ENCODE peak calls at places on chromosomes 13 and 19, in five cellular contexts. One of them, this sample, is unnamed.

GRCh38 chr13:38361551-38362262 is 12.1 kb downstream of the UFM1 start:
- DNase-seq in heart right ventricle: no peak
- DNase-seq in mammary epithelial cell: no peak
- DNase-seq in WERI-Rb-1: no peak
- DNase-seq in CD8-positive, alpha-beta memory T cell: no peak
- DNase-seq in this sample: no peak

GRCh38 chr19:30682576-30683536 is 310.7 kb downstream of the ZNF536 start:
- DNase-seq in heart right ventricle: peak; percentile 74
- DNase-seq in CD8-positive, alpha-beta memory T cell: peak; percentile 9
- DNase-seq in WERI-Rb-1: peak; percentile 76
- DNase-seq in mammary epithelial cell: peak; percentile 68
- DNase-seq in this sample: peak; percentile 69

GRCh38 chr13:26246154-26246553 is 7.8 kb upstream of the CDK8 start:
- DNase-seq in CD8-positive, alpha-beta memory T cell: no peak
- DNase-seq in heart right ventricle: no peak
- DNase-seq in WERI-Rb-1: no peak
- DNase-seq in mammary epithelial cell: no peak
- DNase-seq in this sample: no peak

GRCh38 chr13:28750187-28751045 is 31.6 kb upstream of the SLC46A3 start:
- DNase-seq in heart right ventricle: no peak
- DNase-seq in WERI-Rb-1: no peak
- DNase-seq in CD8-positive, alpha-beta memory T cell: no peak
- DNase-seq in mammary epithelial cell: peak; percentile 17
- DNase-seq in this sample: no peak

GRCh38 chr19:15584541-15585115 is 30.4 kb upstream of the CYP4F8 start:
- DNase-seq in WERI-Rb-1: peak; percentile 80
- DNase-seq in heart right ventricle: peak; percentile 83
- DNase-seq in CD8-positive, alpha-beta memory T cell: peak; percentile 58
- DNase-seq in mammary epithelial cell: peak; percentile 45
- DNase-seq in this sample: peak; percentile 68

GRCh38 chr13:42495256-42495655 is 78.7 kb upstream of the TNFSF11 start:
- DNase-seq in WERI-Rb-1: no peak
- DNase-seq in mammary epithelial cell: peak; percentile 65
- DNase-seq in heart right ventricle: no peak
- DNase-seq in CD8-positive, alpha-beta memory T cell: no peak
- DNase-seq in this sample: no peak

GRCh38 chr19:33399745-33400681 is 26.5 kb downstream of the CEBPG start:
- DNase-seq in WERI-Rb-1: no peak
- DNase-seq in heart right ventricle: no peak
- DNase-seq in CD8-positive, alpha-beta memory T cell: no peak
- DNase-seq in mammary epithelial cell: no peak
- DNase-seq in this sample: no peak

GRCh38 chr19:45567609-45568008 is 17.0 kb downstream of the OPA3 start:
- DNase-seq in CD8-positive, alpha-beta memory T cell: no peak
- DNase-seq in WERI-Rb-1: no peak
- DNase-seq in mammary epithelial cell: no peak
- DNase-seq in heart right ventricle: no peak
- DNase-seq in this sample: no peak

GRCh38 chr19:5035817-5036732 is 67.2 kb downstream of the KDM4B start:
- DNase-seq in heart right ventricle: no peak
- DNase-seq in CD8-positive, alpha-beta memory T cell: no peak
- DNase-seq in mammary epithelial cell: no peak
- DNase-seq in WERI-Rb-1: no peak
- DNase-seq in this sample: peak; percentile 70

GRCh38 chr13:99064624-99065249 is 86.9 kb upstream of the DOCK9 start:
- DNase-seq in heart right ventricle: no peak
- DNase-seq in WERI-Rb-1: peak; percentile 91
- DNase-seq in CD8-positive, alpha-beta memory T cell: no peak
- DNase-seq in mammary epithelial cell: no peak
- DNase-seq in this sample: no peak

GRCh38 chr19:3804429-3804828 is 18.2 kb upstream of the MATK start:
- DNase-seq in WERI-Rb-1: no peak
- DNase-seq in heart right ventricle: no peak
- DNase-seq in CD8-positive, alpha-beta memory T cell: no peak
- DNase-seq in mammary epithelial cell: no peak
- DNase-seq in this sample: no peak

GRCh38 chr13:113769106-113769505 is 10.1 kb downstream of the TMEM255B start:
- DNase-seq in WERI-Rb-1: no peak
- DNase-seq in mammary epithelial cell: no peak
- DNase-seq in CD8-positive, alpha-beta memory T cell: no peak
- DNase-seq in heart right ventricle: no peak
- DNase-seq in this sample: no peak

GRCh38 chr13:48491423-48492122 is 41.3 kb downstream of the RCBTB2 start:
- DNase-seq in WERI-Rb-1: no peak
- DNase-seq in heart right ventricle: no peak
- DNase-seq in mammary epithelial cell: peak; percentile 13
- DNase-seq in CD8-positive, alpha-beta memory T cell: no peak
- DNase-seq in this sample: no peak

GRCh38 chr13:68160466-68160865 is 930.3 kb upstream of the PCDH9 start:
- DNase-seq in mammary epithelial cell: no peak
- DNase-seq in heart right ventricle: no peak
- DNase-seq in WERI-Rb-1: no peak
- DNase-seq in CD8-positive, alpha-beta memory T cell: no peak
- DNase-seq in this sample: no peak

GRCh38 chr13:74073231-74073630 is 61.0 kb downstream of the KLF12 start:
- DNase-seq in CD8-positive, alpha-beta memory T cell: no peak
- DNase-seq in WERI-Rb-1: no peak
- DNase-seq in mammary epithelial cell: no peak
- DNase-seq in heart right ventricle: no peak
- DNase-seq in this sample: no peak

GRCh38 chr19:27794444-27795042 is 1418.4 kb downstream of the UQCRFS1 start:
- DNase-seq in CD8-positive, alpha-beta memory T cell: no peak
- DNase-seq in heart right ventricle: peak; percentile 17
- DNase-seq in mammary epithelial cell: peak; percentile 28
- DNase-seq in WERI-Rb-1: no peak
- DNase-seq in this sample: no peak
- H3K27ac ChIP-seq in CD8-positive, alpha-beta memory T cell: peak overlapping the region; percentile 91
- H3K27ac ChIP-seq in heart right ventricle: peak overlapping the region; percentile 93
- H3K27ac ChIP-seq in mammary epithelial cell: peak overlapping the region; percentile 75
- H3K27ac ChIP-seq in WERI-Rb-1: peak overlapping the region; percentile 93
- H3K27ac ChIP-seq in this sample: peak overlapping the region; percentile 91

GRCh38 chr19:7983286-7983950 is 22.0 kb downstream of the ELAVL1 start:
- DNase-seq in heart right ventricle: no peak
- DNase-seq in mammary epithelial cell: no peak
- DNase-seq in CD8-positive, alpha-beta memory T cell: no peak
- DNase-seq in WERI-Rb-1: no peak
- DNase-seq in this sample: no peak

GRCh38 chr19:7981199-7981598 is 24.2 kb downstream of the ELAVL1 start:
- DNase-seq in CD8-positive, alpha-beta memory T cell: no peak
- DNase-seq in heart right ventricle: no peak
- DNase-seq in WERI-Rb-1: no peak
- DNase-seq in mammary epithelial cell: no peak
- DNase-seq in this sample: no peak

GRCh38 chr19:7982651-7983099 is 22.8 kb downstream of the ELAVL1 start:
- DNase-seq in heart right ventricle: no peak
- DNase-seq in WERI-Rb-1: no peak
- DNase-seq in mammary epithelial cell: no peak
- DNase-seq in CD8-positive, alpha-beta memory T cell: no peak
- DNase-seq in this sample: no peak

GRCh38 chr19:7981661-7982060 is 23.8 kb downstream of the ELAVL1 start:
- DNase-seq in mammary epithelial cell: no peak
- DNase-seq in heart right ventricle: no peak
- DNase-seq in CD8-positive, alpha-beta memory T cell: no peak
- DNase-seq in WERI-Rb-1: no peak
- DNase-seq in this sample: no peak

DNA sequence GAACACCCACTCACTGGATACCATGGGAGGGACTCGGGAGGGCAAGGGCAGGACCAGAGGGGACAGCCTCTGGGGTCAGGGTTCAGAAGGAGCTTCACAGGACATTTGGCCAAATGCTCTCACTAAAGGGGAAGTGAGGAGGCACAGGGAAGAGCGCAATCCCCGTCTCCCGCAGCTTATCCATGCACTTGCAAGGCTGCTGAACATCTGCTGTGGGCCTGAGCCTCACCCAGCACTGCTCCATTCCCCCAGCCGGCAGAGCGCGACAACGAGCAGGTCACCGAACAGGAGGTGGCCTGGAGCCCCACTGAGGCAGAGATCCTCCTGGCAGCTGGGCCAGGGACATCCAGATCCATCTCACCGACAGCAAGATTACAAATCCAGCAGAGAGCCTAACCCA is 23.3 kb downstream of the ELAVL1 start:
- DNase-seq in heart right ventricle: no peak
- DNase-seq in CD8-positive, alpha-beta memory T cell: no peak
- DNase-seq in WERI-Rb-1: peak; percentile 59
- DNase-seq in mammary epithelial cell: no peak
- DNase-seq in this sample: no peak
- H3K27ac ChIP-seq in heart right ventricle: peak overlapping the region; percentile 64
- H3K27ac ChIP-seq in CD8-positive, alpha-beta memory T cell: no peak overlapping the region
- H3K27ac ChIP-seq in WERI-Rb-1: peak overlapping the region; percentile 41
- H3K27ac ChIP-seq in mammary epithelial cell: no peak overlapping the region
- H3K27ac ChIP-seq in this sample: no peak overlapping the region

GRCh38 chr13:112723771-112724170 is 33.9 kb downstream of the ATP11A start:
- DNase-seq in WERI-Rb-1: no peak
- DNase-seq in heart right ventricle: no peak
- DNase-seq in CD8-positive, alpha-beta memory T cell: no peak
- DNase-seq in mammary epithelial cell: no peak
- DNase-seq in this sample: no peak
- H3K27ac ChIP-seq in WERI-Rb-1: no peak overlapping the region
- H3K27ac ChIP-seq in heart right ventricle: peak overlapping the region; percentile 83
- H3K27ac ChIP-seq in CD8-positive, alpha-beta memory T cell: no peak overlapping the region
- H3K27ac ChIP-seq in mammary epithelial cell: no peak overlapping the region
- H3K27ac ChIP-seq in this sample: peak overlapping the region; percentile 55

DNA sequence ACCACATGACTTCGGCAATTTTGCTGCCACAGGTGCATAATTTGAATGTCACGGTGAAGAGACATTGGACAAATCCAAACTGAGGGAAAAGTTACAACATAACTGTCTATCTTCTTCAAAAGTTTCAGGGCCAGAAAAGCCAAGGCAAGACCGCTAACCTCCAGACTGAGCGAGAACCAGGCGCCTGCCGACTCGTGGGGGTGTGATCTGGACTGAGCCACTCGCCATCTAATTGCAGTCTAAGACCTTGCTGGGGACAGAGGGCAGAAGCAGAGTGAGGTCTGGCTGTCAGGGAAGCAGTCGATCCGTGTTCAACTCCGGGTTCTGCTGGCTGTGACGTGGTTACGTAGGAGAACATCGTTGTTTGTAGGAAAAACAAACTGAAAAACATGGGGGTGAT is 88.6 kb downstream of the SPACA7 start:
- DNase-seq in heart right ventricle: no peak
- DNase-seq in WERI-Rb-1: no peak
- DNase-seq in mammary epithelial cell: no peak
- DNase-seq in CD8-positive, alpha-beta memory T cell: no peak
- DNase-seq in this sample: no peak
- H3K27ac ChIP-seq in heart right ventricle: no peak overlapping the region
- H3K27ac ChIP-seq in WERI-Rb-1: no peak overlapping the region
- H3K27ac ChIP-seq in mammary epithelial cell: no peak overlapping the region
- H3K27ac ChIP-seq in CD8-positive, alpha-beta memory T cell: no peak overlapping the region
- H3K27ac ChIP-seq in this sample: no peak overlapping the region

DNA sequence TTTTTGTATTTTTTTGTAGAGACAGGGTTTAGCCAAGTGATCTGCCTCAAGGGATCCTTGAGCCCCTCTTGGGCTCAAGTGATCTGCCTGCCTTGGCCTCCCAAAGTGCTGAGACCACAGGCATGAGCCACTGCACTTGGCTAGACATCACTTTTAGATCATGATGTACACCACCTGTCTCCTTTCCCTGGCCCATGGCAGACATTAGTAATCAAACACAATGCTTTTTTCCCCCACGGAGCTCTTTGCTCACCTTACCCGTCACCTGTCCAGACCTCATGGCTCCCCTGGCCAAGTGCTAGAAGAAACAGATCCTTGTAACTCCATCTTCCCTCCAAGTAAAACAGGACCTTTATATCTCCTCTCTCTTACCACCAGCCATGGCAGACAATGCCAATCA is 18.4 kb downstream of the NUMBL start:
- DNase-seq in WERI-Rb-1: no peak
- DNase-seq in CD8-positive, alpha-beta memory T cell: no peak
- DNase-seq in mammary epithelial cell: no peak
- DNase-seq in heart right ventricle: no peak
- DNase-seq in this sample: no peak
- H3K27ac ChIP-seq in WERI-Rb-1: no peak overlapping the region
- H3K27ac ChIP-seq in CD8-positive, alpha-beta memory T cell: no peak overlapping the region
- H3K27ac ChIP-seq in mammary epithelial cell: no peak overlapping the region
- H3K27ac ChIP-seq in heart right ventricle: peak overlapping the region; percentile 49
- H3K27ac ChIP-seq in this sample: no peak overlapping the region

This sample was measured in substantia nigra.